ENCODE peak calls at places on chromosomes 2 and 18, in seven cellular contexts. E, G, U, P, N, W and O are unnamed samples.

GRCh38 chr2:199882667-199883066 is 28.4 kb upstream of the C2orf69 start:
- DNase-seq in N (no peak), G (no peak), W (no peak), E (no peak), U (no peak), P (no peak), O (no peak)

GRCh38 chr2:215929602-215930335 is 83.6 kb downstream of the MREG start:
- DNase-seq in P (no peak), W (no peak), E (no peak), G (no peak), N (no peak), U (no peak), O (no peak)

GRCh38 chr2:151947524-151948165 is 119.4 kb upstream of the ARL5A start:
- DNase-seq in W (no peak), G (no peak), E (no peak), N (no peak), U (peak), P (no peak), O (no peak)

GRCh38 chr2:121185571-121186074 is 99.4 kb downstream of the TFCP2L1 start:
- DNase-seq in W (peak), G (no peak), E (no peak), N (no peak), U (peak), P (no peak), O (peak)

GRCh38 chr2:24351981-24352380 is 8.4 kb downstream of the ITSN2 start:
- DNase-seq in E (no peak), U (no peak), P (no peak), G (no peak), W (no peak), N (no peak), O (no peak)

GRCh38 chr2:104140361-104140760 is 713.6 kb upstream of the POU3F3 start:
- DNase-seq in N (no peak), G (no peak), E (no peak), W (no peak), P (no peak), U (no peak), O (no peak)

GRCh38 chr18:11713756-11714155 is 24.7 kb downstream of the GNAL start:
- DNase-seq in E (no peak), U (no peak), G (no peak), P (no peak), N (no peak), W (no peak), O (no peak)

GRCh38 chr2:221451836-221452774 is 120.0 kb downstream of the EPHA4 start:
- DNase-seq in W (no peak), G (no peak), E (no peak), N (no peak), U (no peak), P (no peak), O (no peak)

GRCh38 chr2:105739944-105740734 is 4.6 kb upstream of the NCK2 start:
- DNase-seq in E (no peak), G (no peak), U (no peak), N (no peak), P (no peak), W (no peak), O (no peak)

GRCh38 chr2:104862061-104862941 is 8.4 kb downstream of the POU3F3 start:
- DNase-seq in P (no peak), N (no peak), U (peak), E (peak), W (no peak), G (no peak), O (peak)

GRCh38 chr2:37644191-37644590 is 27.3 kb downstream of the CDC42EP3 start:
- DNase-seq in E (no peak), G (no peak), U (no peak), W (no peak), N (no peak), P (no peak), O (no peak)

GRCh38 chr2:86031606-86032005 is 74.1 kb downstream of the POLR1A start:
- DNase-seq in U (no peak), G (no peak), W (no peak), P (no peak), E (no peak), N (no peak), O (no peak)

GRCh38 chr18:6729247-6730091 is at the start of gene ARHGAP28:
- DNase-seq in E (peak), P (peak), W (peak), U (peak), N (peak), G (peak), O (peak)

GRCh38 chr2:1910021-1910420 is 165.7 kb upstream of the PXDN start:
- DNase-seq in G (no peak), W (no peak), U (no peak), E (no peak), P (no peak), N (no peak), O (no peak)

GRCh38 chr2:70641263-70641784 is 87.7 kb upstream of the TGFA start:
- DNase-seq in N (no peak), W (no peak), G (no peak), E (no peak), P (no peak), U (no peak), O (no peak)

GRCh38 chr2:234625626-234626253 is 128.9 kb upstream of the ARL4C start:
- DNase-seq in N (no peak), E (no peak), U (no peak), W (no peak), P (no peak), G (no peak), O (no peak)

GRCh38 chr2:42113427-42113826 is 55.7 kb upstream of the EML4 start:
- DNase-seq in N (no peak), G (no peak), P (no peak), U (no peak), W (no peak), E (no peak), O (no peak)

GRCh38 chr2:219430633-219431615 is 3.7 kb upstream of the SPEG start:
- DNase-seq in N (peak), W (peak), P (no peak), E (no peak), G (peak), U (peak), O (no peak)

GRCh38 chr2:233821196-233821595 is 33.1 kb downstream of the HJURP start:
- DNase-seq in G (no peak), P (no peak), U (no peak), W (no peak), E (no peak), N (no peak), O (no peak)

GRCh38 chr18:59839931-59840685 is 59.7 kb upstream of the PMAIP1 start:
- DNase-seq in W (no peak), E (no peak), N (no peak), U (no peak), P (no peak), G (no peak), O (no peak)

GRCh38 chr2:9752441-9753275 is 90.6 kb upstream of the TAF1B start:
- DNase-seq in W (no peak), P (no peak), G (peak), E (no peak), U (no peak), N (peak), O (no peak)

GRCh38 chr2:20665261-20666113 is 1.5 kb upstream of the GDF7 start:
- DNase-seq in N (no peak), G (no peak), E (no peak), P (no peak), U (no peak), W (no peak), O (no peak)

GRCh38 chr2:56232912-56233311 is 49.1 kb downstream of the CCDC85A start:
- DNase-seq in G (no peak), W (no peak), N (no peak), P (no peak), E (no peak), U (no peak), O (no peak)

GRCh38 chr2:241507430-241508239 is 749 bp downstream of the STK25 start:
- DNase-seq in G (peak), N (peak), W (no peak), E (no peak), U (no peak), P (no peak), O (peak)

GRCh38 chr2:65075605-65076344 is 19.6 kb downstream of the CEP68 start:
- DNase-seq in E (no peak), G (no peak), W (no peak), P (no peak), U (no peak), N (no peak), O (no peak)

GRCh38 chr18:6001867-6002266 is 106.5 kb upstream of the TMEM200C start:
- DNase-seq in E (no peak), U (no peak), N (no peak), W (no peak), P (no peak), G (no peak), O (no peak)